ENCODE peak calls at places on chromosomes 1 and 21, in five cellular contexts. L is tibial artery, V is HepG2, R is BE2C, U is IMR-90. W is an unnamed sample. For H3K9me3, the result is how much of the 10 kb centered on the place peaks cover.

GRCh38 chr1:13779930-13780329 is 79.9 kb downstream of the PRDM2 start:
- DNase-seq in L (no peak), V (no peak), R (no peak), U (peak), W (peak)

GRCh38 chr1:203650012-203650836 is 23.6 kb downstream of the ATP2B4 start:
- DNase-seq in L (peak), V (no peak), R (peak), U (peak), W (peak)

GRCh38 chr1:219323426-219323825 is 149.7 kb downstream of the LYPLAL1 start:
- DNase-seq in L (no peak), V (no peak), R (no peak), U (peak), W (no peak)

GRCh38 chr1:27427329-27427728 is 34.9 kb downstream of the GPR3 start:
- DNase-seq in L (no peak), V (no peak), R (no peak), U (no peak), W (no peak)

GRCh38 chr1:229855999-229856650 is 210.9 kb upstream of the GALNT2 start:
- DNase-seq in L (no peak), V (no peak), R (no peak), U (no peak), W (no peak)

GRCh38 chr1:170010443-170010842 is 64.1 kb downstream of the KIFAP3 start:
- DNase-seq in L (no peak), V (peak), R (peak), U (peak), W (no peak)

GRCh38 chr1:165063181-165063955 is 293.1 kb downstream of the LMX1A start:
- DNase-seq in L (no peak), V (no peak), R (no peak), U (no peak), W (no peak)

GRCh38 chr1:114355240-114355639 is 155.8 kb downstream of the TRIM33 start:
- DNase-seq in L (no peak), V (no peak), R (no peak), U (no peak), W (no peak)

GRCh38 chr1:10834770-10835412 is 38.4 kb upstream of the CASZ1 start:
- DNase-seq in L (no peak), V (no peak), R (no peak), U (no peak), W (peak)

GRCh38 chr1:30525631-30525979 is 197.8 kb downstream of the MATN1 start:
- DNase-seq in L (peak), V (no peak), R (no peak), U (no peak), W (no peak)

GRCh38 chr1:2326524-2326923 is 64.8 kb downstream of the MORN1 start:
- DNase-seq in L (no peak), V (no peak), R (peak), U (no peak), W (no peak)

GRCh38 chr1:205533729-205534443 is 29.4 kb downstream of the CDK18 start:
- DNase-seq in L (no peak), V (no peak), R (no peak), U (no peak), W (peak)

GRCh38 chr21:37210017-37210593 is 57.0 kb downstream of the VPS26C start:
- DNase-seq in L (no peak), V (no peak), R (no peak), U (no peak), W (no peak)

GRCh38 chr1:46549697-46550681 is 1.5 kb downstream of the KNCN start:
- DNase-seq in L (no peak), V (peak), R (peak), U (peak), W (peak)

GRCh38 chr1:84143796-84144565 is at the start of gene PRKACB:
- DNase-seq in L (no peak), V (no peak), R (no peak), U (peak), W (peak)

GRCh38 chr1:232269988-232270387 is 359.9 kb downstream of the SIPA1L2 start:
- DNase-seq in L (no peak), V (no peak), R (no peak), U (no peak), W (no peak)

GRCh38 chr1:87851490-87851889 is 522.8 kb downstream of the LMO4 start:
- DNase-seq in L (no peak), V (no peak), R (no peak), U (no peak), W (no peak)

GRCh38 chr1:38451541-38451993 is 405.0 kb upstream of the POU3F1 start:
- DNase-seq in L (no peak), V (no peak), R (no peak), U (peak), W (peak)

GRCh38 chr1:85572574-85572973 is 8.0 kb upstream of the CCN1 start:
- DNase-seq in L (no peak), V (no peak), R (no peak), U (no peak), W (no peak)

GRCh38 chr1:12232221-12232620 is 2.4 kb downstream of the VPS13D start:
- DNase-seq in L (no peak), V (no peak), R (no peak), U (no peak), W (peak)

GRCh38 chr1:81044708-81045107 is 756.0 kb upstream of the ADGRL2 start:
- DNase-seq in L (no peak), V (no peak), R (no peak), U (peak), W (no peak)

GRCh38 chr1:30679201-30679975 is 44.0 kb downstream of the MATN1 start:
- DNase-seq in L (peak), V (no peak), R (no peak), U (no peak), W (no peak)

GRCh38 chr1:43691871-43692815 is 15.2 kb upstream of the ST3GAL3 start:
- DNase-seq in L (no peak), V (no peak), R (no peak), U (no peak), W (no peak)

GRCh38 chr1:193762276-193762675 is 575.9 kb upstream of the B3GALT2 start:
- DNase-seq in L (no peak), V (no peak), R (no peak), U (no peak), W (no peak)

GRCh38 chr1:1157426-1157913 is 16.2 kb upstream of the TTLL10 start:
- DNase-seq in L (peak), V (no peak), R (peak), U (peak), W (peak)

GRCh38 chr1:23522244-23523013 is 8.6 kb downstream of the E2F2 start:
- DNase-seq in L (no peak), V (no peak), R (no peak), U (peak), W (peak)

GRCh38 chr21:34771512-34772028 is 102.8 kb downstream of the CLIC6 start:
- DNase-seq in L (no peak), V (peak), R (no peak), U (peak), W (no peak)

GRCh38 chr1:36203554-36204346 is 20.5 kb upstream of the THRAP3 start:
- DNase-seq in L (peak), V (no peak), R (no peak), U (peak), W (peak)

GRCh38 chr1:164891615-164892014 is 332.6 kb downstream of the PBX1 start:
- DNase-seq in L (no peak), V (no peak), R (no peak), U (no peak), W (no peak)

GRCh38 chr1:2602866-2603520 is 16.4 kb downstream of the PRXL2B start:
- DNase-seq in L (no peak), V (no peak), R (no peak), U (no peak), W (peak)

GRCh38 chr1:201142854-201143725 is 11.2 kb downstream of the TMEM9 start:
- DNase-seq in L (peak), V (no peak), R (no peak), U (no peak), W (no peak)

DNA sequence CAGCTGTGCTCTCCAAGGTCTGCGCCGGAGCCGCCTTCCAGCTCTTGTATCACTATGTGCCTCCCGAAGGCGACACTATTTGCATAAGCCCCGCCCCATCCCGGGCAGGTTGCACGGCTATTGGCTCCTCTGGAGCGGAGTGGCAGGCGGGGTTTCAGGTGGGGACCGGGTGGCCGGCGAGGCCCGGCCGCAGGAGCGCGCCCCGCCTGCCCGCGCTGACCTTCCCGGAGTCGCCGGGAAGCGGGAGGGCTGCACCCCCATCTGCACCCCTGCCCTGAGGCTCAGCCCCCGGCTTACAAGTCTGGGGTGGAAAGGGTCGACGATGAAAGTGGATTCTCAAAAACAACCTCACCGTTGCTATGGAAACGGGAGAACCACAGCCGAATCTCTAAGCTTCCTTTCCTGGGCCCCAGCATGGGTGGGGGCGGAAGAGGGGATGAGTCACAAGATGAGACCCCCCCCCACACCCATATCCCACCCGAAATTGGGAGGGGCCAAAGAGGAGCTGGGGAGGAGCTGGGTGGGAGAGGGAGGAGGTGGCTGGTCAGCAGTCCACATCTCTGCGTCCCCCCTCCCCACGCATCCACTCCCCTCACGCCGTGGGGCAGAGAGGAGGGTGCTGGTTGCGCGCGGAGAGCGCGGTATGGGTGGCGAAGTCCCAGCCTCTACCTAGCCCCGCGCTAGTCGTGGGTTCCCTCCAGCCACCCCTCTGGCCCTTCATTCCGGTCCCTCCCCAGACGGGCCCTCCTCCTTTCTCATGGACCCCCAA is at the start of gene HPCAL4:
- DNase-seq in L (peak), V (peak), R (peak), U (peak), W (peak)
- H3K4me3 ChIP-seq in L (peak), V (peak), R (peak), U (no peak), W (peak)

GRCh38 chr1:248155927-248156326 is 11.0 kb downstream of the OR2M5 start:
- DNase-seq in L (no peak), V (no peak), R (no peak), U (no peak), W (no peak)
- H3K9me3 ChIP-seq in L (under half), V (half or more), R (under half), U (under half), W (under half)

DNA sequence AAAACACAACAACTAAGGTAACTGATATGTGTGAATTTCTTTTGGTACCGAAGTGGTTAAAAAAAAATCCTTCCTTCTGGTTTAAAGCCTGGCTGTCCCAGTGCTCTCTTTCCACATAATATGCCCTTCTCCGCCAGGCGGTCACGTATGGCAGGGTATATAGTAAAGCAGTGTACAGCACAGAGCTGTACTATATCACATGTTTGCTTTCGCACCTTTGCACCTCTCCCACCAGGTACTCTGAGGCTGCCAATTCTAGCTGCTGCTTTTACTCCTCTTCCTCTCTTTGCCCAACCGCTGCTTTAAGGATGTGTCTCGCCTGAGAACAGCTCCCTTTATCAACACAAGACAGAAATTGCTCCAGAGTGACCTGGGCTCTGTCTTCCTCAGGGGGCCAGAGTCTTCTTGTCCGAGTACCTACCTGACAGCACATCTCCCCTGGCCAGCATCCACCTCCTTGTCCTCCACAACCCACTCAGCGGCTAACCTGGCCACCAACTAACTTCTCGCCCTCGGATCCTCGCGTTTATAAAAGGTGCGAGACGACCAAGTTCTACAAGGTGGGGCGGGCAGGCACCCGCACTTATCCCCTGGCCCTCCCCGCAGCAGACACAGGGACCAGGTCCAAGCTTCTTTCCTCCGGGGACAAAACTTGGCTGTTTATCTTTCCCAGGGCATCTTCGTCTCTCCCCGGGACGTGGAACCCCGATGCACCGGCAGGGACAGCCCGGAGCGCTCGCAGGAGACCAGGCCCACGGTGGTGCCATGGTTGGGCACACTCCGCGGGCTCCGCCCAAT is 1.6 kb downstream of the COLGALT2 start:
- DNase-seq in L (no peak), V (peak), R (no peak), U (no peak), W (peak)
- H3K4me3 ChIP-seq in L (peak), V (peak), R (peak), U (peak), W (peak)

DNA sequence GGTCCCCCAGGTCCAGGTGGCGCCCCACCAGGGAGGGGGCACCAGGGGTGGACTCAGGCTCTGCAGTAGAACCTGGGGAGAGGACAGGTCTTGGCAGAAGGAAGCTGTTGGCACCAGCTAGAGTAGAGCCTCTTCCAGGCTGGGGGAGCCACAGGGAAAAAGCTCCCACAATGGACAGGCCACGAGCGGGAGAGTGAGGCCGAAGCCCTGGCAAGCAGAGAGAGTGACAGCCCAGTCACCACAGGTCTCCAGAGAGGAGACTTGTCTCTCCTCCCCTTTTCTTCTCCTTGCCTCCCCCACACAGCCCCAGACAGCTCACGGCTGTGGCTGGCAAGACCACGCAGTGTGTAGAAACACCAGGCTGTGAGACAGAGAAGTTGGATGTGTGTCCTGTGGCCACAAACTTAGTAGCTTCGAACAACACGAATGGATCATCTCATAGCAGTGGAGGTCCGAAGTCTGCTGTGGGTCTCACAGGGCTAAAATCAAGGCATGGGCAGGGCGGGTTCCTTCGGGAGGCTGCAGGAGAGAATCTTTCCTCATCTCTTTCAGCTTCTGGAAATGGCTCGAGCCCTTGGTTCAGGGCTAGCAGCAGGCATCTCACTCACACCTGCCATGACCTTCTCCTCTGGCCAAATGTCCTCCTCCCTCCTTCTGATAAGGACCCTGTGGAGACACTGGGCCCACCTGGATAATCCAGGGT is 3.3 kb downstream of the KRTAP12-4 start:
- DNase-seq in L (no peak), V (no peak), R (no peak), U (no peak), W (peak)
- H3K9me3 ChIP-seq in L (under half), V (under half), R (under half), U (under half), W (under half)

DNA sequence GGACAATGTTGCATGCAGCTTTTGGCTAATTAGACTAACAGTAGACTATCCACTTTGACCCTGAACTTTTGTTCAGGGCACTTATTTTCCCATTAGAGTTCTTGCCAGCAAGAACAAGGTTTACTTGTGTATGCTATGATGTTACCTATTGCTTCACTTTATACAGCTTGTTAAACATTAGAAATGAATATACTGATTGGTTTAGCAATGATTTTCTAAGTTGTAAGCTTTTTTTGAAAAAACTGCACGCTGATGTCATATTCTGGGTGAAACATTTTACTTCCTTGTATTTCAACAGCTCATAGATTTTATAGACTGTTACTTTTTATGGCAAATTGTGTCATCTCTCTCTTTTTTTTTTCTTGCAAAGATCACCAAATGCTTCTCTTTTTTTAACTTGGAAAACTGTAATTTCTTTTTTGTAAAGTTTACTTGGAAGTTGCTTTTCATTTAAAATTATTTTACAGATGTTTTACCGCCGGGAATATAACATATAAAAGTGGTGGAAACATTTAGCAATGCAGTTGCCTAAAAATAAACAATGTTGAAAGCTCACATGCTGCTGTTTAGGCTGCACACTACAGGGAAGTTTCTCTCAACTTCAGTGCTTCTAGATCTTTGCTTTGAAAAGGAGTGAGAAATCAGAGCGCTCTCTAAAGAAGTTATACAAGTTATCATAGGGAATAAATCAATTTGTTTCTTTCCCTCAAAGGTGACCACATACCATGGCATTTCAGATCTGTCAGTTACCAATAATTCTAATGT is 215.3 kb upstream of the NFIA start:
- DNase-seq in L (no peak), V (no peak), R (no peak), U (no peak), W (peak)
- H3K4me3 ChIP-seq in L (no peak), V (no peak), R (peak), U (no peak), W (no peak)

GRCh38 chr1:49163041-49163440 is 386.4 kb upstream of the BEND5 start:
- DNase-seq in L (no peak), V (no peak), R (no peak), U (no peak), W (no peak)

DNA sequence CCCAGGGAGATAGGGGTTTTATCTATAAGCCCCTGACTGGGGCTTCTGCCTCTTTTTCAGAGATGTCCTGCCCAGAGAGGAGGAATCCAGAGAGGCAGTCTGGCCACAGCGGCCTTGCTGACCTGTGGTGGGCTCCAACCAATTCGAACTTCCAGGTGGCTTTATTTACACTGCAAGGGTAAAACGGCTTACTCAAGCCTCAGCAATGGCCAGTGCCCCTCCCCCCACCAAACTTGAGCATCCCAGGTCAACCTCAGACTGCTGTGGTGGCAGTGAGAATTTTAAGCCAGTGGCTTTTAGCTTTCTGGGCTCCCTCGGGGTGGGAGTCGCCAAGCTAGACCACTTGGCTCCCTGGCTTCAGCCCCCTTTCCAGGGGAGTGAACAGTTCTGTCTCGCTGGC is 384.0 kb upstream of the BEND5 start:
- DNase-seq in L (no peak), V (no peak), R (no peak), U (no peak), W (no peak)
- H3K9me3 ChIP-seq in L (under half), V (half or more), R (under half), U (under half), W (under half)

GRCh38 chr21:38494254-38494648 is 4.0 kb downstream of the ERG start:
- DNase-seq in L (no peak), V (no peak), R (no peak), U (no peak), W (no peak)
- H3K4me3 ChIP-seq in L (no peak), V (no peak), R (no peak), U (no peak), W (no peak)

W was measured in osteoblast.